ENCODE peak calls at places on chromosomes 4 and X, in seven cellular contexts. Y is HCT116, L is K562, X is HepG2, B is H1, E is GM12878, V is SK-N-SH. S is an unnamed sample.

GRCh38 chr4:159097785-159098184 is 5.1 kb upstream of the RAPGEF2 start:
- DNase-seq in Y (no peak), L (no peak), X (no peak), B (no peak), E (no peak), V (no peak), S (peak; percentile 2)

GRCh38 chrX:129522184-129523059 is 868 bp downstream of the SMARCA1 start:
- DNase-seq in Y (peak; percentile 16), L (peak; percentile 48), X (peak; percentile 64), B (peak; percentile 53), E (no peak), V (peak; percentile 78), S (peak; percentile 16)

GRCh38 chr4:48590884-48591283 is 100.8 kb downstream of the ZAR1 start:
- DNase-seq in Y (no peak), L (no peak), X (no peak), B (no peak), E (no peak), V (no peak), S (no peak)

GRCh38 chr4:13938299-13938698 is 310.8 kb upstream of the BOD1L1 start:
- DNase-seq in Y (no peak), L (no peak), X (no peak), B (peak; percentile 48), E (no peak), V (no peak), S (no peak)

GRCh38 chrX:2576793-2577192 is 76.0 kb upstream of the DHRSX start:
- DNase-seq in Y (peak; percentile 49), L (peak; percentile 47), X (peak; percentile 49), B (no peak), E (no peak), V (no peak), S (no peak)

GRCh38 chr4:106717094-106717493 is 319.0 kb downstream of the DKK2 start:
- DNase-seq in Y (no peak), L (no peak), X (no peak), B (no peak), E (no peak), V (no peak), S (no peak)

GRCh38 chrX:17580529-17581155 is 156.7 kb upstream of the SCML1 start:
- DNase-seq in Y (no peak), L (no peak), X (no peak), B (no peak), E (no peak), V (no peak), S (no peak)

GRCh38 chr4:54657556-54658313 is at the start of gene KIT:
- DNase-seq in Y (no peak), L (peak; percentile 79), X (no peak), B (peak; percentile 93), E (no peak), V (peak; percentile 89), S (no peak)

GRCh38 chrX:65582450-65583082 is 48.0 kb upstream of the LAS1L start:
- DNase-seq in Y (no peak), L (peak; percentile 39), X (no peak), B (no peak), E (no peak), V (no peak), S (no peak)

GRCh38 chr4:16067515-16067914 is 16.3 kb downstream of the PROM1 start:
- DNase-seq in Y (peak; percentile 73), L (no peak), X (peak; percentile 52), B (no peak), E (no peak), V (no peak), S (no peak)

GRCh38 chr4:150217804-150218203 is 139.6 kb downstream of the DCLK2 start:
- DNase-seq in Y (no peak), L (no peak), X (no peak), B (no peak), E (no peak), V (no peak), S (no peak)

GRCh38 chrX:40539214-40540142 is 41.3 kb upstream of the ATP6AP2 start:
- DNase-seq in Y (no peak), L (peak; percentile 57), X (no peak), B (peak; percentile 70), E (peak; percentile 56), V (no peak), S (peak; percentile 15)

GRCh38 chrX:138897621-138898492 is 186.3 kb upstream of the FGF13 start:
- DNase-seq in Y (no peak), L (no peak), X (no peak), B (no peak), E (no peak), V (no peak), S (no peak)

GRCh38 chr4:76969941-76970529 is 20.5 kb downstream of the SEPTIN11 start:
- DNase-seq in Y (no peak), L (no peak), X (no peak), B (no peak), E (no peak), V (no peak), S (no peak)

GRCh38 chr4:161404346-161405110 is 759.3 kb downstream of the FSTL5 start:
- DNase-seq in Y (no peak), L (no peak), X (no peak), B (no peak), E (no peak), V (no peak), S (no peak)

DNA sequence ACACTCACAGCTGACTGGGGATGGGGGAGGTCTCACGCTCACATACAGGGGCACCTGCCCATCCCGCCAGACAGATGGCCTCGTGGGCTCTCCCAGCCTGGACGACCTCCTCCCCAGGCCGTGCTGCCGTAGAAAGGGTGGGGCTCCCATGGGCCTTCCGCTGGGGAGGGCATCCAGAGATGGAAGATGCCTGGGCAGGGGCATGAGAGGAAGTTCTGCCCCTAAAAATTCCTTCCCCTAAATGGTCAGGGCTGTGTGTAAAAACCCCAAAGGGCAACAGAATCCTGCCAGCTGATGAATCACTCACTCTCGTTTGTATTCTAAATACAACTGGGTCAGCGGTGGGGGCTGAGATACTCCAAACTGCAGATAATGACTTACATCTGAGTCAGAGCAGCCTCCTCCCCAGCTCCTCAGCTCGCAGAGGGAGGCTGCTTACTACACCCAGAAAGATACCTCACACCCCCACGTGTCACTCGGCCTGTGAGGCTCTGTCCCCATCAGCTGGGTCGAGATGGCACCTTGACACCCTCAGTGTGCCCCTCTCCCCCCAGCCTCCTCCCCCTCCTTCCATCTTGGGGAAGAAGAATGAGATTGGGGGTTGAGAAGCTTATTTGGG is 10.1 kb downstream of the WDR1 start:
- DNase-seq in Y (peak; percentile 62), L (peak; percentile 49), X (no peak), B (no peak), E (no peak), V (peak; percentile 49), S (no peak)
- TF ChIP-seq JUND in Y (peak; percentile 90), L (peak; percentile 85), X (no peak), B (no peak), E (no peak), V (peak; percentile 90), S (no peak)

GRCh38 chr4:179692251-179692650 is 2250.0 kb upstream of the AGA start:
- DNase-seq in Y (no peak), L (no peak), X (no peak), B (no peak), E (no peak), V (no peak), S (no peak)

GRCh38 chr4:179698321-179698720 is 2256.1 kb upstream of the AGA start:
- DNase-seq in Y (no peak), L (no peak), X (no peak), B (no peak), E (no peak), V (no peak), S (no peak)

GRCh38 chr4:179695175-179695574 is 2252.9 kb upstream of the AGA start:
- DNase-seq in Y (no peak), L (no peak), X (no peak), B (no peak), E (no peak), V (no peak), S (no peak)
- TF ChIP-seq JUND in Y (no peak), L (no peak), X (no peak), B (no peak), E (no peak), V (peak; percentile 72), S (no peak)

DNA sequence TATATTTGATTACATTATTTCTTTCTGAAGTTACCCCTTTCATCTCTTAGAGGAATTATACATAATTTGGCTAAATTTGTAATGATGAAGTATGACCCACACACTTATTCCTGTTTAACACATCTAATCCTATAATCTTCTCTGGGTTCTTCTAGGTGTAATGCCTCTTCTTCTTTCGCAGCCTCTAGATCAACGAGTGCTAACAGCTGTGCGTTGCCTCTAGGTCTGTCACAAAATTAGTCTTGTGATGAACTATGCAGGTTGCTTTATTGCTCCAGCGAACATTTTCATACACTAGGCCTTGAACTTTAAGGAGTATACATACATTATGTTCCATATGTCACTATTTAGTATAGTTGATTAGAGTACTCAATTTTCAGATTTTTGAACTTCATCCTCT is 89.9 kb downstream of the TTC29 start:
- DNase-seq in Y (no peak), L (no peak), X (no peak), B (no peak), E (no peak), V (no peak), S (no peak)
- TF ChIP-seq JUND in Y (no peak), L (no peak), X (no peak), B (no peak), E (no peak), V (no peak), S (no peak)

GRCh38 chr4:112840619-112841018 is 203.7 kb downstream of the LARP7 start:
- DNase-seq in Y (no peak), L (no peak), X (no peak), B (no peak), E (no peak), V (no peak), S (no peak)
- TF ChIP-seq JUND in Y (no peak), L (no peak), X (no peak), B (no peak), E (no peak), V (no peak), S (no peak)